ENCODE peak calls at places on chromosomes 5 and 9, in four cellular contexts. W is trophoblast cell; E is CD4-positive, alpha-beta memory T cell; M is ascending aorta. X is an unnamed sample. For H3K4me1, the result is how much of the 10 kb centered on the place peaks cover.

GRCh38 chr5:138303365-138303764 is 28.2 kb downstream of the CDC25C start:
- DNase-seq in E (no peak), M (no peak), W (peak), X (no peak)

GRCh38 chr9:81035171-81035570 is 654.2 kb downstream of the TLE1 start:
- DNase-seq in M (no peak), E (no peak), W (no peak), X (no peak)

GRCh38 chr5:107418071-107418470 is 252.7 kb downstream of the EFNA5 start:
- DNase-seq in M (no peak), E (no peak), W (no peak), X (no peak)

GRCh38 chr5:81171769-81172168 is 61.4 kb upstream of the CKMT2 start:
- DNase-seq in W (no peak), M (no peak), E (no peak), X (no peak)

GRCh38 chr5:60688980-60689379 is 11.0 kb downstream of the DEPDC1B start:
- DNase-seq in M (no peak), W (no peak), E (no peak), X (no peak)

GRCh38 chr5:176529824-176530195 is 7.4 kb downstream of the RNF44 start:
- DNase-seq in E (peak), W (no peak), M (no peak), X (no peak)

GRCh38 chr9:96331236-96331947 is 29.4 kb upstream of the HSD17B3 start:
- DNase-seq in E (no peak), M (no peak), W (peak), X (no peak)

GRCh38 chr5:59756373-59757035 is 137.0 kb downstream of the PDE4D start:
- DNase-seq in E (no peak), M (no peak), W (no peak), X (no peak)

GRCh38 chr5:10607666-10608442 is 44.0 kb downstream of the ANKRD33B start:
- DNase-seq in W (peak), M (no peak), E (no peak), X (no peak)

GRCh38 chr5:126837907-126838539 is 61.1 kb downstream of the LMNB1 start:
- DNase-seq in W (no peak), M (no peak), E (no peak), X (no peak)

GRCh38 chr5:95081500-95082355 is 203.2 kb downstream of the MCTP1 start:
- DNase-seq in W (no peak), E (no peak), M (no peak), X (no peak)

GRCh38 chr5:66281309-66281708 is 137.2 kb downstream of the SREK1 start:
- DNase-seq in E (no peak), M (no peak), W (no peak), X (no peak)

GRCh38 chr5:77337716-77338115 is 127.2 kb downstream of the PDE8B start:
- DNase-seq in M (no peak), W (no peak), E (no peak), X (no peak)
- H3K4me1 ChIP-seq in M (under half), W (under half), E (under half), X (under half)

GRCh38 chr9:69549310-69550202 is 122.6 kb downstream of the APBA1 start:
- DNase-seq in M (no peak), W (no peak), E (peak), X (no peak)

GRCh38 chr9:69555802-69556201 is 116.4 kb downstream of the APBA1 start:
- DNase-seq in W (no peak), E (no peak), M (no peak), X (no peak)

GRCh38 chr9:69556707-69557106 is 115.5 kb downstream of the APBA1 start:
- DNase-seq in W (no peak), E (no peak), M (no peak), X (no peak)

GRCh38 chr9:69554945-69555344 is 117.2 kb downstream of the APBA1 start:
- DNase-seq in E (no peak), W (no peak), M (no peak), X (no peak)
- H3K4me1 ChIP-seq in E (under half), W (under half), M (under half), X (under half)

GRCh38 chr9:124290743-124291554 is 33.2 kb downstream of the NEK6 start:
- DNase-seq in W (no peak), M (no peak), E (no peak), X (no peak)
- H3K4me1 ChIP-seq in W (under half), M (under half), E (under half), X (under half)

DNA sequence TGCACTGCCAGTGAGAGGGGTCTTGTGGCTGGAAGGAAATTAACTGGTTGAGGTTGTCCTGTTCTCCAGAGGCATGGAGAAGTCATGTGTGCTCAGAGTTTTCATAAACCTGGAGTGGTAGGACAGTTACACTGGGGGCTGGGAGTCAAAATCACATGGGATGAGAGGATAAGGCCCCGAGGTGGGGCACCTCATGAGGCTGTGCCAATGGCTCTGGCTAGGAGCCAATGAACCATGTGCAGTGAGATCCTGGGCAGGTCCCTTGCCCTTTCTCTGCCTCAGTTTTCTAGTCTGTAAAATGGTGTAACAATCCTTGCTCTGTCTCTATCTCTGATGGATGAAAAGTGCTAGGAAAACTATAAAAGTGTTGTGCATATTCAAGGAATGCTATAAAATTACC is 7.0 kb upstream of the SYNPO start:
- DNase-seq in W (no peak), E (no peak), M (no peak), X (no peak)
- H3K4me1 ChIP-seq in W (under half), E (under half), M (half or more), X (under half)

DNA sequence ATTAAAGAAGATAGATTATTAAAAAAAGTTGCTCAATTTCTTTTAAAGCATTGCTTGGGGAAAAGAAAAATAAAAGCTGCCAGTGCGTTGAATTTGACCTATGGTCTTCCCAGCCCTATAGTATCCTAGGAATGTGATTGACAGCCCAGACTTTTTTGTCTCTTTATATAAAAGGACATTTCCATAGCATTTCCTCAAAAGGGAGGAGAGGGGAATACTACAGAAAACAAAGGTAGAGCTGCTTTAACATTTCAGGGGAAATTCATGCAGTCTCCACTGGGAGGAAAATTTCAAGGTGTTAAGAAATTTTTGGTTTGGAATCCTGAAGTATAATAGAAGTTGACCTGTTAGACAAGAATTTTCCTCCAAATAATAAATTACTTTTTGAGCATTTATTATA is 17.9 kb upstream of the GPR151 start:
- DNase-seq in M (no peak), W (no peak), E (no peak), X (no peak)
- H3K4me1 ChIP-seq in M (under half), W (under half), E (under half), X (under half)

GRCh38 chr5:149488645-149489306 is 62.5 kb downstream of the CSNK1A1 start:
- DNase-seq in E (no peak), M (no peak), W (peak), X (no peak)
- H3K4me1 ChIP-seq in E (under half), M (under half), W (under half), X (half or more)

GRCh38 chr9:37464006-37464405 is 1.2 kb downstream of the ZBTB5 start:
- DNase-seq in M (no peak), W (no peak), E (no peak), X (no peak)

GRCh38 chr9:37468620-37469019 is 3.4 kb upstream of the ZBTB5 start:
- DNase-seq in W (no peak), M (no peak), E (no peak), X (no peak)

GRCh38 chr9:37465249-37466036 is at the start of gene ZBTB5:
- DNase-seq in W (peak), E (peak), M (peak), X (peak)

GRCh38 chr9:37466037-37466709 is 923 bp upstream of the ZBTB5 start:
- DNase-seq in M (peak), E (no peak), W (no peak), X (peak)

GRCh38 chr9:37464426-37465248 is 613 bp downstream of the ZBTB5 start:
- DNase-seq in E (no peak), M (peak), W (peak), X (peak)
- H3K4me1 ChIP-seq in E (under half), M (under half), W (under half), X (under half)

DNA sequence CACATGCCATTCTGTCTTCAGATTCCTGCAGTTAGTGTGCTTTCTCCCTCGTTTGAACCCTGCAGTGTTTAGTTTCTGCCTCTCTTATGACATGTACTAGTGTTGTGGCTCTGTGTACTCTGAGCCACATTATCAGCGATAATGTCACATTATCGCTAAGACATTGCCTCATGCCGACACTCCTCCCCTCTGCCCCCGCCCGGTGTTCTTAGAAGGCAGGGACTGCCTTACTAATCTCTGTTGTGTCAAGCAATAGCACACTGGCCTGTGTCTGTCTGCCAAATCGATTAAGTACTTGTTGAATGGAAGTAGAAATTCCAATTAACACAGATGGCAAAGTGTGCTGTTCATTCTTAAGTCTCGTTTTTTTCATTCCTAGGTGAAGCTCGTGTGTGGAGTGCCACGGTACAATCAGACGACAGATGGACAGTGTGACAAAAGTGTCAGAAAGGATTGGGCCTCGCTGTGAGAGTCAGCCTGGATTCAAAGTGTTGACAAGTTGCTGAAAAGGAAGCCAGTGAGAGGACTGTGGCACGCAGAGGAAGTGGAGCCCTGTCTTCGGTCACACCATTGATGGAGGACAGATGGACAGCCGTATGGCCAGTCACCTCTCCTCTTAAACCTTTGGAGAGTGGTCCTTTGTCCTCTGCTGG is 10.5 kb downstream of the PIK3R1 start:
- DNase-seq in M (no peak), E (no peak), W (no peak), X (no peak)
- H3K4me1 ChIP-seq in M (under half), E (half or more), W (under half), X (under half)

GRCh38 chr5:112529525-112529924 is 110.4 kb upstream of the EPB41L4A start:
- DNase-seq in M (no peak), W (no peak), E (no peak), X (no peak)
- H3K4me1 ChIP-seq in M (under half), W (under half), E (under half), X (under half)

GRCh38 chr9:97991818-97992217 is 8.7 kb downstream of the ANP32B start:
- DNase-seq in E (no peak), W (no peak), M (no peak), X (no peak)

GRCh38 chr9:97994695-97995094 is 11.6 kb downstream of the ANP32B start:
- DNase-seq in W (no peak), E (no peak), M (no peak), X (no peak)

GRCh38 chr9:97993000-97993399 is 9.9 kb downstream of the ANP32B start:
- DNase-seq in E (no peak), W (no peak), M (no peak), X (no peak)

GRCh38 chr9:97990259-97990658 is 7.1 kb downstream of the ANP32B start:
- DNase-seq in M (no peak), W (no peak), E (no peak), X (no peak)

DNA sequence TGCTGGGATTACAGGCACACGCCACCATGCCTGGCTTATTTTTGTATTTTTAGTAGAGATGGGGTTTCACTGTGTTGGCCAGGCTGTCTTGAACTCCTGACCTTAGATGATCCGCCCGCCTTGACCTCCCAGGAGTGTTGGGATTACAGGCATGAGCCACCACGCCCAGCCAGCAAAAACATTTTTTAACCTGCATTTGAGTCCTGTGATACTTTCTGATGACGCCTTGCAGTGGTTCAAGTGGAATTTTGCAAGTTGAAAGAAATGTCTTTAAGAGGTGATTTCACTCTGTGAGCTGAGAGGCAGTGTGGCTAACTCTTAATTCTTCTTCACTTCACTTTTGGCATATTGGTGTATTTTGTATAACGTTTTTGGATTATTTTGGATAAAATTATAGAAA is 9.1 kb downstream of the ANP32B start:
- DNase-seq in W (peak), E (no peak), M (no peak), X (no peak)
- H3K4me1 ChIP-seq in W (under half), E (half or more), M (under half), X (under half)